ENCODE peak calls at places on chromosomes 2 and 18, in ten cellular contexts. One of them, this sample, is unnamed.

GRCh38 chr18:11689031-11689971 is at the start of gene GNAL:
- DNase-seq in stimulated activated naive CD8-positive, alpha-beta T cell treated with anti-CD3 and anti-CD28 coated beads, Interleukin-15, Interleukin-2, amounts not matched to agents 100 U/mL and 50 U/mL, for 24 hours: peak; percentile 63
- DNase-seq in activated CD8-positive, alpha-beta memory T cell treated with anti-CD3 and anti-CD28 coated beads for 48 hours: peak; percentile 15
- DNase-seq in naive thymus-derived CD4-positive, alpha-beta T cell: peak; percentile 8
- DNase-seq in midbrain: peak; percentile 77
- DNase-seq in HFFc6: peak; percentile 70
- DNase-seq in B cell: no peak
- DNase-seq in activated naive CD4-positive, alpha-beta T cell treated with anti-CD3 and anti-CD28 coated beads, Interleukin-2, amount 10 ng/mL, durations not matched to agents 7 days and 5 days: peak; percentile 71
- DNase-seq in colonic mucosa: peak; percentile 76
- DNase-seq in kidney epithelial cell: peak; percentile 16
- DNase-seq in this sample: peak; percentile 66

GRCh38 chr2:153811516-153811915 is 60.2 kb upstream of the GALNT13 start:
- DNase-seq in stimulated activated naive CD8-positive, alpha-beta T cell treated with anti-CD3 and anti-CD28 coated beads, Interleukin-15, Interleukin-2, amounts not matched to agents 100 U/mL and 50 U/mL, for 24 hours: no peak
- DNase-seq in activated CD8-positive, alpha-beta memory T cell treated with anti-CD3 and anti-CD28 coated beads for 48 hours: no peak
- DNase-seq in naive thymus-derived CD4-positive, alpha-beta T cell: no peak
- DNase-seq in midbrain: peak; percentile 53
- DNase-seq in HFFc6: no peak
- DNase-seq in B cell: no peak
- DNase-seq in activated naive CD4-positive, alpha-beta T cell treated with anti-CD3 and anti-CD28 coated beads, Interleukin-2, amount 10 ng/mL, durations not matched to agents 7 days and 5 days: no peak
- DNase-seq in colonic mucosa: no peak
- DNase-seq in kidney epithelial cell: no peak
- DNase-seq in this sample: no peak

GRCh38 chr18:7177131-7177744 is 53.7 kb upstream of the LRRC30 start:
- DNase-seq in stimulated activated naive CD8-positive, alpha-beta T cell treated with anti-CD3 and anti-CD28 coated beads, Interleukin-15, Interleukin-2, amounts not matched to agents 100 U/mL and 50 U/mL, for 24 hours: no peak
- DNase-seq in activated CD8-positive, alpha-beta memory T cell treated with anti-CD3 and anti-CD28 coated beads for 48 hours: no peak
- DNase-seq in naive thymus-derived CD4-positive, alpha-beta T cell: no peak
- DNase-seq in midbrain: peak; percentile 50
- DNase-seq in HFFc6: peak; percentile 50
- DNase-seq in B cell: no peak
- DNase-seq in activated naive CD4-positive, alpha-beta T cell treated with anti-CD3 and anti-CD28 coated beads, Interleukin-2, amount 10 ng/mL, durations not matched to agents 7 days and 5 days: no peak
- DNase-seq in colonic mucosa: no peak
- DNase-seq in kidney epithelial cell: peak; percentile 28
- DNase-seq in this sample: no peak

GRCh38 chr2:47174731-47175361 is 19.7 kb upstream of the STPG4 start:
- DNase-seq in stimulated activated naive CD8-positive, alpha-beta T cell treated with anti-CD3 and anti-CD28 coated beads, Interleukin-15, Interleukin-2, amounts not matched to agents 100 U/mL and 50 U/mL, for 24 hours: peak; percentile 35
- DNase-seq in activated CD8-positive, alpha-beta memory T cell treated with anti-CD3 and anti-CD28 coated beads for 48 hours: no peak
- DNase-seq in naive thymus-derived CD4-positive, alpha-beta T cell: no peak
- DNase-seq in midbrain: peak; percentile 43
- DNase-seq in HFFc6: peak; percentile 68
- DNase-seq in B cell: peak; percentile 44
- DNase-seq in activated naive CD4-positive, alpha-beta T cell treated with anti-CD3 and anti-CD28 coated beads, Interleukin-2, amount 10 ng/mL, durations not matched to agents 7 days and 5 days: peak; percentile 55
- DNase-seq in colonic mucosa: peak; percentile 90
- DNase-seq in kidney epithelial cell: no peak
- DNase-seq in this sample: peak; percentile 52

GRCh38 chr2:230866704-230867561 is 2.2 kb downstream of the ITM2C start:
- DNase-seq in stimulated activated naive CD8-positive, alpha-beta T cell treated with anti-CD3 and anti-CD28 coated beads, Interleukin-15, Interleukin-2, amounts not matched to agents 100 U/mL and 50 U/mL, for 24 hours: peak; percentile 77
- DNase-seq in activated CD8-positive, alpha-beta memory T cell treated with anti-CD3 and anti-CD28 coated beads for 48 hours: no peak
- DNase-seq in naive thymus-derived CD4-positive, alpha-beta T cell: peak; percentile 46
- DNase-seq in midbrain: peak; percentile 75
- DNase-seq in HFFc6: no peak
- DNase-seq in B cell: peak; percentile 72
- DNase-seq in activated naive CD4-positive, alpha-beta T cell treated with anti-CD3 and anti-CD28 coated beads, Interleukin-2, amount 10 ng/mL, durations not matched to agents 7 days and 5 days: peak; percentile 42
- DNase-seq in colonic mucosa: peak; percentile 85
- DNase-seq in kidney epithelial cell: no peak
- DNase-seq in this sample: peak; percentile 58

GRCh38 chr2:118859157-118859770 is 11.8 kb upstream of the EN1 start:
- DNase-seq in stimulated activated naive CD8-positive, alpha-beta T cell treated with anti-CD3 and anti-CD28 coated beads, Interleukin-15, Interleukin-2, amounts not matched to agents 100 U/mL and 50 U/mL, for 24 hours: no peak
- DNase-seq in activated CD8-positive, alpha-beta memory T cell treated with anti-CD3 and anti-CD28 coated beads for 48 hours: no peak
- DNase-seq in naive thymus-derived CD4-positive, alpha-beta T cell: no peak
- DNase-seq in midbrain: no peak
- DNase-seq in HFFc6: no peak
- DNase-seq in B cell: no peak
- DNase-seq in activated naive CD4-positive, alpha-beta T cell treated with anti-CD3 and anti-CD28 coated beads, Interleukin-2, amount 10 ng/mL, durations not matched to agents 7 days and 5 days: no peak
- DNase-seq in colonic mucosa: no peak
- DNase-seq in kidney epithelial cell: no peak
- DNase-seq in this sample: no peak

GRCh38 chr18:36025025-36025424 is 42.3 kb downstream of the RPRD1A start:
- DNase-seq in stimulated activated naive CD8-positive, alpha-beta T cell treated with anti-CD3 and anti-CD28 coated beads, Interleukin-15, Interleukin-2, amounts not matched to agents 100 U/mL and 50 U/mL, for 24 hours: no peak
- DNase-seq in activated CD8-positive, alpha-beta memory T cell treated with anti-CD3 and anti-CD28 coated beads for 48 hours: no peak
- DNase-seq in naive thymus-derived CD4-positive, alpha-beta T cell: no peak
- DNase-seq in midbrain: no peak
- DNase-seq in HFFc6: peak; percentile 7
- DNase-seq in B cell: no peak
- DNase-seq in activated naive CD4-positive, alpha-beta T cell treated with anti-CD3 and anti-CD28 coated beads, Interleukin-2, amount 10 ng/mL, durations not matched to agents 7 days and 5 days: no peak
- DNase-seq in colonic mucosa: no peak
- DNase-seq in kidney epithelial cell: no peak
- DNase-seq in this sample: no peak

GRCh38 chr2:112482309-112483046 is 522 bp downstream of the TTL start:
- DNase-seq in stimulated activated naive CD8-positive, alpha-beta T cell treated with anti-CD3 and anti-CD28 coated beads, Interleukin-15, Interleukin-2, amounts not matched to agents 100 U/mL and 50 U/mL, for 24 hours: peak; percentile 52
- DNase-seq in activated CD8-positive, alpha-beta memory T cell treated with anti-CD3 and anti-CD28 coated beads for 48 hours: peak; percentile 23
- DNase-seq in naive thymus-derived CD4-positive, alpha-beta T cell: no peak
- DNase-seq in midbrain: no peak
- DNase-seq in HFFc6: peak; percentile 30
- DNase-seq in B cell: no peak
- DNase-seq in activated naive CD4-positive, alpha-beta T cell treated with anti-CD3 and anti-CD28 coated beads, Interleukin-2, amount 10 ng/mL, durations not matched to agents 7 days and 5 days: peak; percentile 50
- DNase-seq in colonic mucosa: peak; percentile 40
- DNase-seq in kidney epithelial cell: no peak
- DNase-seq in this sample: peak; percentile 41

GRCh38 chr2:230658877-230659652 is 53.6 kb upstream of the CAB39 start:
- DNase-seq in stimulated activated naive CD8-positive, alpha-beta T cell treated with anti-CD3 and anti-CD28 coated beads, Interleukin-15, Interleukin-2, amounts not matched to agents 100 U/mL and 50 U/mL, for 24 hours: peak; percentile 76
- DNase-seq in activated CD8-positive, alpha-beta memory T cell treated with anti-CD3 and anti-CD28 coated beads for 48 hours: no peak
- DNase-seq in naive thymus-derived CD4-positive, alpha-beta T cell: no peak
- DNase-seq in midbrain: no peak
- DNase-seq in HFFc6: no peak
- DNase-seq in B cell: no peak
- DNase-seq in activated naive CD4-positive, alpha-beta T cell treated with anti-CD3 and anti-CD28 coated beads, Interleukin-2, amount 10 ng/mL, durations not matched to agents 7 days and 5 days: peak; percentile 87
- DNase-seq in colonic mucosa: no peak
- DNase-seq in kidney epithelial cell: no peak
- DNase-seq in this sample: peak; percentile 90

GRCh38 chr2:128623776-128624424 is 305.2 kb upstream of the HS6ST1 start:
- DNase-seq in stimulated activated naive CD8-positive, alpha-beta T cell treated with anti-CD3 and anti-CD28 coated beads, Interleukin-15, Interleukin-2, amounts not matched to agents 100 U/mL and 50 U/mL, for 24 hours: peak; percentile 26
- DNase-seq in activated CD8-positive, alpha-beta memory T cell treated with anti-CD3 and anti-CD28 coated beads for 48 hours: no peak
- DNase-seq in naive thymus-derived CD4-positive, alpha-beta T cell: no peak
- DNase-seq in midbrain: no peak
- DNase-seq in HFFc6: peak; percentile 79
- DNase-seq in B cell: no peak
- DNase-seq in activated naive CD4-positive, alpha-beta T cell treated with anti-CD3 and anti-CD28 coated beads, Interleukin-2, amount 10 ng/mL, durations not matched to agents 7 days and 5 days: peak; percentile 30
- DNase-seq in colonic mucosa: no peak
- DNase-seq in kidney epithelial cell: peak; percentile 21
- DNase-seq in this sample: peak; percentile 67

GRCh38 chr2:126797622-126798275 is 100.9 kb upstream of the TEX51 start:
- DNase-seq in stimulated activated naive CD8-positive, alpha-beta T cell treated with anti-CD3 and anti-CD28 coated beads, Interleukin-15, Interleukin-2, amounts not matched to agents 100 U/mL and 50 U/mL, for 24 hours: no peak
- DNase-seq in activated CD8-positive, alpha-beta memory T cell treated with anti-CD3 and anti-CD28 coated beads for 48 hours: no peak
- DNase-seq in naive thymus-derived CD4-positive, alpha-beta T cell: no peak
- DNase-seq in midbrain: no peak
- DNase-seq in HFFc6: no peak
- DNase-seq in B cell: no peak
- DNase-seq in activated naive CD4-positive, alpha-beta T cell treated with anti-CD3 and anti-CD28 coated beads, Interleukin-2, amount 10 ng/mL, durations not matched to agents 7 days and 5 days: no peak
- DNase-seq in colonic mucosa: peak; percentile 4
- DNase-seq in kidney epithelial cell: no peak
- DNase-seq in this sample: peak; percentile 10

GRCh38 chr2:96599941-96600340 is 38.2 kb downstream of the KANSL3 start:
- DNase-seq in stimulated activated naive CD8-positive, alpha-beta T cell treated with anti-CD3 and anti-CD28 coated beads, Interleukin-15, Interleukin-2, amounts not matched to agents 100 U/mL and 50 U/mL, for 24 hours: no peak
- DNase-seq in activated CD8-positive, alpha-beta memory T cell treated with anti-CD3 and anti-CD28 coated beads for 48 hours: no peak
- DNase-seq in naive thymus-derived CD4-positive, alpha-beta T cell: no peak
- DNase-seq in midbrain: no peak
- DNase-seq in HFFc6: no peak
- DNase-seq in B cell: no peak
- DNase-seq in activated naive CD4-positive, alpha-beta T cell treated with anti-CD3 and anti-CD28 coated beads, Interleukin-2, amount 10 ng/mL, durations not matched to agents 7 days and 5 days: no peak
- DNase-seq in colonic mucosa: no peak
- DNase-seq in kidney epithelial cell: no peak
- DNase-seq in this sample: no peak

GRCh38 chr2:197883354-197884032 is 79.1 kb downstream of the PLCL1 start:
- DNase-seq in stimulated activated naive CD8-positive, alpha-beta T cell treated with anti-CD3 and anti-CD28 coated beads, Interleukin-15, Interleukin-2, amounts not matched to agents 100 U/mL and 50 U/mL, for 24 hours: no peak
- DNase-seq in activated CD8-positive, alpha-beta memory T cell treated with anti-CD3 and anti-CD28 coated beads for 48 hours: no peak
- DNase-seq in naive thymus-derived CD4-positive, alpha-beta T cell: no peak
- DNase-seq in midbrain: no peak
- DNase-seq in HFFc6: peak; percentile 59
- DNase-seq in B cell: no peak
- DNase-seq in activated naive CD4-positive, alpha-beta T cell treated with anti-CD3 and anti-CD28 coated beads, Interleukin-2, amount 10 ng/mL, durations not matched to agents 7 days and 5 days: no peak
- DNase-seq in colonic mucosa: no peak
- DNase-seq in kidney epithelial cell: peak; percentile 12
- DNase-seq in this sample: no peak

GRCh38 chr2:231037202-231037730 is at the start of gene C2orf72:
- DNase-seq in stimulated activated naive CD8-positive, alpha-beta T cell treated with anti-CD3 and anti-CD28 coated beads, Interleukin-15, Interleukin-2, amounts not matched to agents 100 U/mL and 50 U/mL, for 24 hours: no peak
- DNase-seq in activated CD8-positive, alpha-beta memory T cell treated with anti-CD3 and anti-CD28 coated beads for 48 hours: no peak
- DNase-seq in naive thymus-derived CD4-positive, alpha-beta T cell: no peak
- DNase-seq in midbrain: no peak
- DNase-seq in HFFc6: no peak
- DNase-seq in B cell: no peak
- DNase-seq in activated naive CD4-positive, alpha-beta T cell treated with anti-CD3 and anti-CD28 coated beads, Interleukin-2, amount 10 ng/mL, durations not matched to agents 7 days and 5 days: no peak
- DNase-seq in colonic mucosa: no peak
- DNase-seq in kidney epithelial cell: no peak
- DNase-seq in this sample: no peak

GRCh38 chr2:17257194-17257909 is 260.9 kb downstream of the RAD51AP2 start:
- DNase-seq in stimulated activated naive CD8-positive, alpha-beta T cell treated with anti-CD3 and anti-CD28 coated beads, Interleukin-15, Interleukin-2, amounts not matched to agents 100 U/mL and 50 U/mL, for 24 hours: no peak
- DNase-seq in activated CD8-positive, alpha-beta memory T cell treated with anti-CD3 and anti-CD28 coated beads for 48 hours: no peak
- DNase-seq in naive thymus-derived CD4-positive, alpha-beta T cell: no peak
- DNase-seq in midbrain: no peak
- DNase-seq in HFFc6: no peak
- DNase-seq in B cell: no peak
- DNase-seq in activated naive CD4-positive, alpha-beta T cell treated with anti-CD3 and anti-CD28 coated beads, Interleukin-2, amount 10 ng/mL, durations not matched to agents 7 days and 5 days: no peak
- DNase-seq in colonic mucosa: no peak
- DNase-seq in kidney epithelial cell: no peak
- DNase-seq in this sample: no peak

GRCh38 chr2:177989029-177989885 is 83.3 kb downstream of the PDE11A start:
- DNase-seq in stimulated activated naive CD8-positive, alpha-beta T cell treated with anti-CD3 and anti-CD28 coated beads, Interleukin-15, Interleukin-2, amounts not matched to agents 100 U/mL and 50 U/mL, for 24 hours: no peak
- DNase-seq in activated CD8-positive, alpha-beta memory T cell treated with anti-CD3 and anti-CD28 coated beads for 48 hours: no peak
- DNase-seq in naive thymus-derived CD4-positive, alpha-beta T cell: no peak
- DNase-seq in midbrain: no peak
- DNase-seq in HFFc6: peak; percentile 76
- DNase-seq in B cell: no peak
- DNase-seq in activated naive CD4-positive, alpha-beta T cell treated with anti-CD3 and anti-CD28 coated beads, Interleukin-2, amount 10 ng/mL, durations not matched to agents 7 days and 5 days: no peak
- DNase-seq in colonic mucosa: no peak
- DNase-seq in kidney epithelial cell: peak; percentile 71
- DNase-seq in this sample: no peak

GRCh38 chr2:58204195-58204959 is 36.7 kb downstream of the FANCL start:
- DNase-seq in stimulated activated naive CD8-positive, alpha-beta T cell treated with anti-CD3 and anti-CD28 coated beads, Interleukin-15, Interleukin-2, amounts not matched to agents 100 U/mL and 50 U/mL, for 24 hours: no peak
- DNase-seq in activated CD8-positive, alpha-beta memory T cell treated with anti-CD3 and anti-CD28 coated beads for 48 hours: no peak
- DNase-seq in naive thymus-derived CD4-positive, alpha-beta T cell: no peak
- DNase-seq in midbrain: no peak
- DNase-seq in HFFc6: no peak
- DNase-seq in B cell: no peak
- DNase-seq in activated naive CD4-positive, alpha-beta T cell treated with anti-CD3 and anti-CD28 coated beads, Interleukin-2, amount 10 ng/mL, durations not matched to agents 7 days and 5 days: no peak
- DNase-seq in colonic mucosa: no peak
- DNase-seq in kidney epithelial cell: no peak
- DNase-seq in this sample: no peak

GRCh38 chr18:11071300-11071699 is 78.1 kb downstream of the PIEZO2 start:
- DNase-seq in stimulated activated naive CD8-positive, alpha-beta T cell treated with anti-CD3 and anti-CD28 coated beads, Interleukin-15, Interleukin-2, amounts not matched to agents 100 U/mL and 50 U/mL, for 24 hours: no peak
- DNase-seq in activated CD8-positive, alpha-beta memory T cell treated with anti-CD3 and anti-CD28 coated beads for 48 hours: no peak
- DNase-seq in naive thymus-derived CD4-positive, alpha-beta T cell: no peak
- DNase-seq in midbrain: peak; percentile 8
- DNase-seq in HFFc6: no peak
- DNase-seq in B cell: no peak
- DNase-seq in activated naive CD4-positive, alpha-beta T cell treated with anti-CD3 and anti-CD28 coated beads, Interleukin-2, amount 10 ng/mL, durations not matched to agents 7 days and 5 days: no peak
- DNase-seq in colonic mucosa: no peak
- DNase-seq in kidney epithelial cell: no peak
- DNase-seq in this sample: no peak

GRCh38 chr2:82779981-82780380 is 1679.1 kb downstream of the SUCLG1 start:
- DNase-seq in stimulated activated naive CD8-positive, alpha-beta T cell treated with anti-CD3 and anti-CD28 coated beads, Interleukin-15, Interleukin-2, amounts not matched to agents 100 U/mL and 50 U/mL, for 24 hours: no peak
- DNase-seq in activated CD8-positive, alpha-beta memory T cell treated with anti-CD3 and anti-CD28 coated beads for 48 hours: no peak
- DNase-seq in naive thymus-derived CD4-positive, alpha-beta T cell: no peak
- DNase-seq in midbrain: no peak
- DNase-seq in HFFc6: no peak
- DNase-seq in B cell: no peak
- DNase-seq in activated naive CD4-positive, alpha-beta T cell treated with anti-CD3 and anti-CD28 coated beads, Interleukin-2, amount 10 ng/mL, durations not matched to agents 7 days and 5 days: no peak
- DNase-seq in colonic mucosa: no peak
- DNase-seq in kidney epithelial cell: no peak
- DNase-seq in this sample: no peak

GRCh38 chr2:20198796-20199361 is 26.1 kb downstream of the SDC1 start:
- DNase-seq in stimulated activated naive CD8-positive, alpha-beta T cell treated with anti-CD3 and anti-CD28 coated beads, Interleukin-15, Interleukin-2, amounts not matched to agents 100 U/mL and 50 U/mL, for 24 hours: no peak
- DNase-seq in activated CD8-positive, alpha-beta memory T cell treated with anti-CD3 and anti-CD28 coated beads for 48 hours: no peak
- DNase-seq in naive thymus-derived CD4-positive, alpha-beta T cell: no peak
- DNase-seq in midbrain: no peak
- DNase-seq in HFFc6: no peak
- DNase-seq in B cell: no peak
- DNase-seq in activated naive CD4-positive, alpha-beta T cell treated with anti-CD3 and anti-CD28 coated beads, Interleukin-2, amount 10 ng/mL, durations not matched to agents 7 days and 5 days: no peak
- DNase-seq in colonic mucosa: no peak
- DNase-seq in kidney epithelial cell: no peak
- DNase-seq in this sample: no peak

GRCh38 chr2:182359027-182360011 is 67.5 kb downstream of the PDE1A start:
- DNase-seq in stimulated activated naive CD8-positive, alpha-beta T cell treated with anti-CD3 and anti-CD28 coated beads, Interleukin-15, Interleukin-2, amounts not matched to agents 100 U/mL and 50 U/mL, for 24 hours: no peak
- DNase-seq in activated CD8-positive, alpha-beta memory T cell treated with anti-CD3 and anti-CD28 coated beads for 48 hours: no peak
- DNase-seq in naive thymus-derived CD4-positive, alpha-beta T cell: no peak
- DNase-seq in midbrain: no peak
- DNase-seq in HFFc6: no peak
- DNase-seq in B cell: no peak
- DNase-seq in activated naive CD4-positive, alpha-beta T cell treated with anti-CD3 and anti-CD28 coated beads, Interleukin-2, amount 10 ng/mL, durations not matched to agents 7 days and 5 days: no peak
- DNase-seq in colonic mucosa: no peak
- DNase-seq in kidney epithelial cell: no peak
- DNase-seq in this sample: no peak

GRCh38 chr2:69154031-69154430 is 141.1 kb downstream of the ANTXR1 start:
- DNase-seq in stimulated activated naive CD8-positive, alpha-beta T cell treated with anti-CD3 and anti-CD28 coated beads, Interleukin-15, Interleukin-2, amounts not matched to agents 100 U/mL and 50 U/mL, for 24 hours: no peak
- DNase-seq in activated CD8-positive, alpha-beta memory T cell treated with anti-CD3 and anti-CD28 coated beads for 48 hours: no peak
- DNase-seq in naive thymus-derived CD4-positive, alpha-beta T cell: no peak
- DNase-seq in midbrain: no peak
- DNase-seq in HFFc6: no peak
- DNase-seq in B cell: no peak
- DNase-seq in activated naive CD4-positive, alpha-beta T cell treated with anti-CD3 and anti-CD28 coated beads, Interleukin-2, amount 10 ng/mL, durations not matched to agents 7 days and 5 days: no peak
- DNase-seq in colonic mucosa: no peak
- DNase-seq in kidney epithelial cell: no peak
- DNase-seq in this sample: no peak

GRCh38 chr2:159124441-159124911 is 156.0 kb downstream of the TANC1 start:
- DNase-seq in stimulated activated naive CD8-positive, alpha-beta T cell treated with anti-CD3 and anti-CD28 coated beads, Interleukin-15, Interleukin-2, amounts not matched to agents 100 U/mL and 50 U/mL, for 24 hours: peak; percentile 33
- DNase-seq in activated CD8-positive, alpha-beta memory T cell treated with anti-CD3 and anti-CD28 coated beads for 48 hours: no peak
- DNase-seq in naive thymus-derived CD4-positive, alpha-beta T cell: no peak
- DNase-seq in midbrain: no peak
- DNase-seq in HFFc6: peak; percentile 80
- DNase-seq in B cell: no peak
- DNase-seq in activated naive CD4-positive, alpha-beta T cell treated with anti-CD3 and anti-CD28 coated beads, Interleukin-2, amount 10 ng/mL, durations not matched to agents 7 days and 5 days: no peak
- DNase-seq in colonic mucosa: peak; percentile 49
- DNase-seq in kidney epithelial cell: peak; percentile 88
- DNase-seq in this sample: no peak

GRCh38 chr2:173187911-173188788 is 112.5 kb downstream of the MAP3K20 start:
- DNase-seq in stimulated activated naive CD8-positive, alpha-beta T cell treated with anti-CD3 and anti-CD28 coated beads, Interleukin-15, Interleukin-2, amounts not matched to agents 100 U/mL and 50 U/mL, for 24 hours: no peak
- DNase-seq in activated CD8-positive, alpha-beta memory T cell treated with anti-CD3 and anti-CD28 coated beads for 48 hours: no peak
- DNase-seq in naive thymus-derived CD4-positive, alpha-beta T cell: no peak
- DNase-seq in midbrain: peak; percentile 51
- DNase-seq in HFFc6: peak; percentile 58
- DNase-seq in B cell: no peak
- DNase-seq in activated naive CD4-positive, alpha-beta T cell treated with anti-CD3 and anti-CD28 coated beads, Interleukin-2, amount 10 ng/mL, durations not matched to agents 7 days and 5 days: no peak
- DNase-seq in colonic mucosa: no peak
- DNase-seq in kidney epithelial cell: no peak
- DNase-seq in this sample: no peak

GRCh38 chr2:20617081-20617575 is 33.8 kb downstream of the HS1BP3 start:
- DNase-seq in stimulated activated naive CD8-positive, alpha-beta T cell treated with anti-CD3 and anti-CD28 coated beads, Interleukin-15, Interleukin-2, amounts not matched to agents 100 U/mL and 50 U/mL, for 24 hours: no peak
- DNase-seq in activated CD8-positive, alpha-beta memory T cell treated with anti-CD3 and anti-CD28 coated beads for 48 hours: no peak
- DNase-seq in naive thymus-derived CD4-positive, alpha-beta T cell: no peak
- DNase-seq in midbrain: no peak
- DNase-seq in HFFc6: no peak
- DNase-seq in B cell: peak; percentile 27
- DNase-seq in activated naive CD4-positive, alpha-beta T cell treated with anti-CD3 and anti-CD28 coated beads, Interleukin-2, amount 10 ng/mL, durations not matched to agents 7 days and 5 days: peak; percentile 12
- DNase-seq in colonic mucosa: peak; percentile 57
- DNase-seq in kidney epithelial cell: no peak
- DNase-seq in this sample: no peak

GRCh38 chr2:85215074-85216050 is 82.2 kb downstream of the TCF7L1 start:
- DNase-seq in stimulated activated naive CD8-positive, alpha-beta T cell treated with anti-CD3 and anti-CD28 coated beads, Interleukin-15, Interleukin-2, amounts not matched to agents 100 U/mL and 50 U/mL, for 24 hours: no peak
- DNase-seq in activated CD8-positive, alpha-beta memory T cell treated with anti-CD3 and anti-CD28 coated beads for 48 hours: no peak
- DNase-seq in naive thymus-derived CD4-positive, alpha-beta T cell: no peak
- DNase-seq in midbrain: peak; percentile 76
- DNase-seq in HFFc6: peak; percentile 87
- DNase-seq in B cell: no peak
- DNase-seq in activated naive CD4-positive, alpha-beta T cell treated with anti-CD3 and anti-CD28 coated beads, Interleukin-2, amount 10 ng/mL, durations not matched to agents 7 days and 5 days: no peak
- DNase-seq in colonic mucosa: no peak
- DNase-seq in kidney epithelial cell: peak; percentile 21
- DNase-seq in this sample: no peak

GRCh38 chr2:86764661-86765307 is 25.9 kb downstream of the CD8A start:
- DNase-seq in stimulated activated naive CD8-positive, alpha-beta T cell treated with anti-CD3 and anti-CD28 coated beads, Interleukin-15, Interleukin-2, amounts not matched to agents 100 U/mL and 50 U/mL, for 24 hours: peak; percentile 37
- DNase-seq in activated CD8-positive, alpha-beta memory T cell treated with anti-CD3 and anti-CD28 coated beads for 48 hours: no peak
- DNase-seq in naive thymus-derived CD4-positive, alpha-beta T cell: no peak
- DNase-seq in midbrain: peak; percentile 36
- DNase-seq in HFFc6: peak; percentile 25
- DNase-seq in B cell: no peak
- DNase-seq in activated naive CD4-positive, alpha-beta T cell treated with anti-CD3 and anti-CD28 coated beads, Interleukin-2, amount 10 ng/mL, durations not matched to agents 7 days and 5 days: peak; percentile 50
- DNase-seq in colonic mucosa: no peak
- DNase-seq in kidney epithelial cell: peak; percentile 2
- DNase-seq in this sample: peak; percentile 78

GRCh38 chr2:137806102-137806805 is 158.0 kb upstream of the HNMT start:
- DNase-seq in stimulated activated naive CD8-positive, alpha-beta T cell treated with anti-CD3 and anti-CD28 coated beads, Interleukin-15, Interleukin-2, amounts not matched to agents 100 U/mL and 50 U/mL, for 24 hours: no peak
- DNase-seq in activated CD8-positive, alpha-beta memory T cell treated with anti-CD3 and anti-CD28 coated beads for 48 hours: no peak
- DNase-seq in naive thymus-derived CD4-positive, alpha-beta T cell: no peak
- DNase-seq in midbrain: no peak
- DNase-seq in HFFc6: no peak
- DNase-seq in B cell: no peak
- DNase-seq in activated naive CD4-positive, alpha-beta T cell treated with anti-CD3 and anti-CD28 coated beads, Interleukin-2, amount 10 ng/mL, durations not matched to agents 7 days and 5 days: no peak
- DNase-seq in colonic mucosa: no peak
- DNase-seq in kidney epithelial cell: no peak
- DNase-seq in this sample: no peak